ENCODE peak calls at places on chromosome 22, in ten cellular contexts. R is tibial nerve, B is right lobe of liver, M is HepG2, S is esophagus squamous epithelium, D is transverse colon, X is body of pancreas, K is IMR-90, I is ovary, J is uterus. W is an unnamed sample.
A peak's percentile ranks its signal among the peaks of the same experiment; 100 is the strongest.

GRCh38 chr22:18954333-18954732 is 18.2 kb upstream of the PRODH start:
- DNase-seq in S (no peak), B (peak; percentile 68), D (peak; percentile 57), R (peak; percentile 55), M (peak; percentile 18), J (peak; percentile 64), X (peak; percentile 79), I (peak; percentile 44), K (peak; percentile 25), W (peak; percentile 92)

GRCh38 chr22:22248878-22249277 is 4.3 kb downstream of the VPREB1 start:
- DNase-seq in I (no peak), K (no peak), M (no peak), J (no peak), D (no peak), R (no peak), X (no peak), B (no peak), S (no peak), W (no peak)

GRCh38 chr22:25051983-25052710 is 99.6 kb downstream of the KIAA1671 start:
- DNase-seq in M (peak; percentile 8), J (no peak), B (no peak), K (no peak), D (peak; percentile 51), X (peak; percentile 69), I (no peak), S (no peak), R (no peak), W (no peak)

GRCh38 chr22:38243007-38243775 is 29.6 kb downstream of the TMEM184B start:
- DNase-seq in M (peak; percentile 74), X (no peak), D (peak; percentile 81), K (peak; percentile 78), I (peak; percentile 70), J (no peak), S (no peak), B (no peak), R (no peak), W (no peak)

GRCh38 chr22:42863349-42863911 is 6.4 kb upstream of the ARFGAP3 start:
- DNase-seq in M (no peak), B (no peak), S (no peak), R (no peak), J (no peak), X (no peak), D (no peak), K (peak; percentile 88), I (no peak), W (no peak)

GRCh38 chr22:25083414-25084166 is 116.1 kb upstream of the CRYBB3 start:
- DNase-seq in J (no peak), B (no peak), I (no peak), D (peak; percentile 13), K (no peak), M (peak; percentile 88), R (peak; percentile 26), X (peak; percentile 24), S (no peak), W (no peak)

GRCh38 chr22:32788884-32789624 is 12.5 kb upstream of the TIMP3 start:
- DNase-seq in B (no peak), J (no peak), D (no peak), X (peak; percentile 53), R (no peak), I (no peak), K (peak; percentile 72), S (no peak), M (peak; percentile 74), W (no peak)

GRCh38 chr22:34105461-34106062 is 185.3 kb upstream of the LARGE1 start:
- DNase-seq in D (peak; percentile 57), K (no peak), X (peak; percentile 68), S (no peak), R (peak; percentile 31), J (peak; percentile 35), B (peak; percentile 62), I (peak; percentile 45), M (peak; percentile 31), W (no peak)

GRCh38 chr22:28711820-28712777 is 29.5 kb downstream of the CHEK2 start:
- DNase-seq in D (no peak), K (peak; percentile 97), J (no peak), M (peak; percentile 97), R (no peak), X (no peak), S (no peak), B (no peak), I (peak; percentile 41), W (no peak)

GRCh38 chr22:47250995-47251765 is 488.7 kb downstream of the TBC1D22A start:
- DNase-seq in X (no peak), R (no peak), S (no peak), K (no peak), D (no peak), I (no peak), M (no peak), J (no peak), B (no peak), W (no peak)

GRCh38 chr22:34015642-34016041 is 95.4 kb upstream of the LARGE1 start:
- DNase-seq in J (no peak), R (no peak), M (no peak), D (no peak), I (no peak), B (no peak), X (no peak), K (no peak), S (no peak), W (no peak)

GRCh38 chr22:17366830-17367229 is 2.4 kb upstream of the CECR2 start:
- DNase-seq in J (peak; percentile 38), S (no peak), K (no peak), B (no peak), D (peak; percentile 17), R (no peak), X (no peak), M (no peak), I (peak; percentile 52), W (peak; percentile 81)
- H3K4me3 ChIP-seq in J (no peak overlapping the region), S (no peak overlapping the region), K (no peak overlapping the region), B (no peak overlapping the region), D (no peak overlapping the region), R (no peak overlapping the region), X (no peak overlapping the region), M (no peak overlapping the region), I (no peak overlapping the region), W (no peak overlapping the region)

DNA sequence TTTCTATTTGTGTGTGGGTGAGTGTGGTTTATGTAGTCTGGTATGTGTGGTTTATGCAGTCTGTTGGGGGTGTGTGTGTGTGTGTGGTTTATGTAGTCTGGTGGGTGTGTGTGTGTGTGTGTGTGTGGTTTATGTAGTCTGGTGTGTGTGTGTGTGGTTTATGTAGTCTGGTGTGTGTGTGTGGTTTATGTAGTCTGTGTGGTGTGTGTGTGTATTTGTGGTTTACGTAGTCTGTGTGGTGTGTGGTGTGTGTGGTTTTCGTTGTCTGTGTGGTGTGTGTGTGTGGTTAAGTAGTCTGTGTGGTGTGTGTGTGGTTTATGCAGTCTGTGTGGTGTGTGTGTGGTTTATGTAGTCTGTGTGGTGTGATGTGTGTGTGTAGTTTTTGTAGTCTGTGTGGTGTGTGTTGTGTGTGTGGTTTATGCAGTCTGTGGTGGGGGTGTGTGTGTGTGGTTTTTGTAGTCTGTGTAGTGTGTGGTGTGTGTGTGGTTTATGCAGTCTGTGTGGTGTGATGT is 26.2 kb upstream of the PARVG start:
- DNase-seq in R (no peak), B (no peak), K (peak; percentile 66), I (no peak), S (no peak), D (no peak), J (no peak), M (no peak), X (no peak), W (no peak)
- TF ChIP-seq POLR2A in R (no peak), B (no peak), K (no peak), I (no peak), S (no peak), D (no peak), J (no peak), M (no peak), X (no peak), W (no peak)

DNA sequence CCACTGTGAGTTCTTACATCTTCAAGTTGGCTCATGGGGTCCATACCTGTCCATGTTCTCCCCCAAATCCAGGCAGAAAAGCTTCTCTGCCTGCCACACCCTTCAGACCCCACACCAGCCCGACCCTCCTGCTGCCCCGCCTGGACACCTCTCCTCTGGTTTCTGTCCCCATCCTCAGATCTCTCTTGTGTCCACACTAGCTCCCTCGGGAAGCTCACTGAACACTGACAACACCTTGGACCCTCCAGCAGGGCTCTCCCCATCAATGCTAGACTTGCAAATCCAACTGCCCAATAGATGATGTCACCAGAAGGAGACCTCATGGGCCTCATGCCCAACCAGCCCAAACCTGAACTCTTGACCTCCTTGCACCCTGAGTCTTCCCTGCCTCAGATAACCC is 2.9 kb downstream of the SCARF2 start:
- DNase-seq in J (no peak), M (no peak), K (no peak), X (no peak), I (no peak), B (no peak), S (no peak), R (no peak), D (no peak), W (peak; percentile 40)
- H3K4me1 ChIP-seq in J (peaks cover 19% of the 10 kb centered on the region), M (peaks cover 45% of the 10 kb centered on the region), K (peaks cover 24% of the 10 kb centered on the region), X (peaks cover 46% of the 10 kb centered on the region), I (peaks cover 15% of the 10 kb centered on the region), B (no peaks in the 10 kb centered on the region), S (peaks cover 39% of the 10 kb centered on the region), R (peaks cover 20% of the 10 kb centered on the region), D (peaks cover 33% of the 10 kb centered on the region), W (peaks cover 19% of the 10 kb centered on the region)

GRCh38 chr22:36279219-36279666 is 26.3 kb downstream of the APOL1 start:
- DNase-seq in B (no peak), X (no peak), K (no peak), M (peak; percentile 88), I (no peak), D (no peak), R (no peak), S (no peak), J (no peak), W (no peak)

GRCh38 chr22:36281726-36282077 is 28.8 kb downstream of the APOL1 start:
- DNase-seq in I (no peak), R (no peak), X (no peak), K (no peak), S (no peak), B (no peak), J (no peak), D (no peak), M (no peak), W (no peak)

GRCh38 chr22:36280379-36280778 is 27.4 kb downstream of the APOL1 start:
- DNase-seq in M (no peak), I (no peak), S (no peak), X (no peak), D (no peak), R (no peak), J (no peak), K (peak; percentile 26), B (no peak), W (no peak)

GRCh38 chr22:36274547-36274946 is 21.6 kb downstream of the APOL1 start:
- DNase-seq in S (no peak), J (no peak), X (no peak), K (no peak), R (no peak), D (no peak), M (no peak), I (no peak), B (no peak), W (no peak)

GRCh38 chr22:36277482-36278291 is 24.8 kb downstream of the APOL1 start:
- DNase-seq in M (peak; percentile 61), J (peak; percentile 67), D (peak; percentile 68), R (peak; percentile 23), K (peak; percentile 56), S (no peak), X (peak; percentile 64), B (peak; percentile 63), I (peak; percentile 70), W (peak; percentile 85)
- H3K4me3 ChIP-seq in M (no peak overlapping the region), J (no peak overlapping the region), D (no peak overlapping the region), R (no peak overlapping the region), K (no peak overlapping the region), S (no peak overlapping the region), X (no peak overlapping the region), B (no peak overlapping the region), I (no peak overlapping the region), W (no peak overlapping the region)

W was measured in spleen.